ENCODE peak calls at places on chromosomes 12 and 14, in ten cellular contexts. E is IMR-90, F is RPMI8226, C is T-helper 2 cell, I is NCI-H2081, T is stromal cell of bone marrow, D is cerebellum, O is H54, H is cardiac muscle cell, M is kidney. R is an unnamed sample.

GRCh38 chr14:68088463-68088862 is 268.9 kb downstream of the RAD51B start:
- DNase-seq in M (no peak), E (peak), O (peak), C (no peak), D (no peak), T (no peak), I (peak), H (peak), F (no peak), R (no peak)

GRCh38 chr14:73238941-73239340 is 1.6 kb downstream of the PAPLN start:
- DNase-seq in F (peak), H (no peak), M (no peak), O (peak), T (no peak), I (no peak), D (no peak), C (no peak), E (no peak), R (no peak)

GRCh38 chr14:106039400-106039799 is 513.0 kb downstream of the TMEM121 start:
- DNase-seq in I (no peak), F (no peak), E (no peak), C (no peak), M (no peak), H (no peak), D (no peak), O (peak), T (no peak), R (peak)

GRCh38 chr14:30005114-30005698 is 77.6 kb upstream of the PRKD1 start:
- DNase-seq in O (peak), M (no peak), T (peak), D (peak), F (peak), H (peak), E (peak), I (peak), C (no peak), R (no peak)

GRCh38 chr14:71566276-71566675 is 366.0 kb upstream of the RGS6 start:
- DNase-seq in E (no peak), C (no peak), M (no peak), T (no peak), I (no peak), F (peak), O (no peak), D (no peak), H (no peak), R (no peak)

GRCh38 chr12:108728820-108729611 is 2.3 kb downstream of the CORO1C start:
- DNase-seq in C (no peak), F (no peak), O (no peak), T (no peak), D (no peak), H (no peak), E (peak), I (no peak), M (no peak), R (no peak)

GRCh38 chr12:70268972-70269371 is 25.7 kb downstream of the CNOT2 start:
- DNase-seq in H (no peak), C (no peak), D (no peak), I (no peak), F (no peak), M (no peak), E (no peak), T (no peak), O (no peak), R (no peak)

GRCh38 chr12:63103489-63104131 is 47.4 kb downstream of the AVPR1A start:
- DNase-seq in M (no peak), D (peak), I (peak), C (no peak), E (peak), O (no peak), T (no peak), H (peak), F (peak), R (no peak)

GRCh38 chr12:123064356-123064755 is 83.9 kb downstream of the ARL6IP4 start:
- DNase-seq in O (no peak), D (peak), F (peak), M (no peak), E (no peak), T (no peak), C (no peak), I (no peak), H (no peak), R (no peak)

GRCh38 chr14:104348741-104349140 is 210.4 kb downstream of the KIF26A start:
- DNase-seq in F (no peak), H (no peak), T (no peak), M (no peak), E (no peak), D (no peak), I (no peak), C (no peak), O (no peak), R (no peak)

GRCh38 chr14:61860294-61860918 is 98.2 kb downstream of the SNAPC1 start:
- DNase-seq in T (no peak), E (peak), M (no peak), F (peak), O (peak), C (no peak), I (peak), H (peak), D (no peak), R (peak)

GRCh38 chr12:65603428-65604351 is 220.6 kb upstream of the HMGA2 start:
- DNase-seq in C (no peak), E (peak), T (peak), D (peak), M (no peak), O (peak), I (no peak), H (peak), F (no peak), R (no peak)

GRCh38 chr12:127287256-127287655 is 979.7 kb upstream of the TMEM132C start:
- DNase-seq in M (no peak), O (no peak), F (no peak), H (no peak), C (no peak), I (no peak), T (no peak), D (no peak), E (no peak), R (no peak)

GRCh38 chr14:83816755-83817154 is 1713.2 kb upstream of the FLRT2 start:
- DNase-seq in F (no peak), D (no peak), I (no peak), T (no peak), E (peak), C (no peak), M (no peak), O (no peak), H (peak), R (no peak)

GRCh38 chr12:33205986-33206385 is 233.6 kb downstream of the SYT10 start:
- DNase-seq in O (no peak), C (no peak), D (no peak), M (no peak), I (no peak), T (no peak), F (no peak), H (no peak), E (no peak), R (no peak)

GRCh38 chr12:68428724-68429580 is 96.8 kb upstream of the MDM1 start:
- DNase-seq in C (no peak), O (no peak), M (no peak), I (no peak), F (no peak), T (no peak), H (peak), E (peak), D (no peak), R (no peak)

GRCh38 chr12:109813810-109814416 is 19.3 kb downstream of the TRPV4 start:
- DNase-seq in F (no peak), O (no peak), D (no peak), T (no peak), C (no peak), I (no peak), H (no peak), M (no peak), E (no peak), R (no peak)

GRCh38 chr14:33364536-33364935 is 425.9 kb downstream of the NPAS3 start:
- DNase-seq in H (no peak), M (no peak), C (no peak), E (no peak), T (no peak), D (no peak), F (no peak), O (no peak), I (no peak), R (no peak)

R was measured in CD8-positive, alpha-beta memory T cell.